ENCODE peak calls at places on chromosome 11, in five cellular contexts. I is HCT116, U is GM23248, B is PC-3, T is MM.1S. L is an unnamed sample. For H3K4me1, the result is how much of the 10 kb centered on the place peaks cover.

GRCh38 chr11:128420277-128420676 is 167.1 kb downstream of the ETS1 start:
- DNase-seq in I (no peak), U (peak), B (no peak), T (no peak), L (no peak)

GRCh38 chr11:126733685-126734084 is 266.9 kb downstream of the KIRREL3 start:
- DNase-seq in I (no peak), U (no peak), B (no peak), T (no peak), L (no peak)

GRCh38 chr11:63920870-63921417 is 4.0 kb upstream of the RCOR2 start:
- DNase-seq in I (no peak), U (no peak), B (no peak), T (peak), L (peak)

GRCh38 chr11:69292221-69292648 is 1.7 kb upstream of the MYEOV start:
- DNase-seq in I (no peak), U (peak), B (peak), T (peak), L (peak)

GRCh38 chr11:12175694-12176241 is 65.4 kb downstream of the MICAL2 start:
- DNase-seq in I (peak), U (peak), B (peak), T (peak), L (no peak)

GRCh38 chr11:130876100-130876499 is 40.2 kb downstream of the SNX19 start:
- DNase-seq in I (no peak), U (no peak), B (no peak), T (no peak), L (no peak)

GRCh38 chr11:44527476-44527875 is 38.0 kb upstream of the CD82 start:
- DNase-seq in I (no peak), U (peak), B (no peak), T (no peak), L (no peak)

GRCh38 chr11:111522426-111522825 is 7.8 kb downstream of the HOATZ start:
- DNase-seq in I (no peak), U (no peak), B (no peak), T (no peak), L (no peak)

GRCh38 chr11:5737091-5737490 is 843 bp downstream of the OR56B1 start:
- DNase-seq in I (no peak), U (peak), B (no peak), T (no peak), L (no peak)

GRCh38 chr11:35618497-35619029 is 303 bp downstream of the FJX1 start:
- DNase-seq in I (no peak), U (peak), B (peak), T (peak), L (peak)

GRCh38 chr11:15390857-15391256 is 276.1 kb downstream of the INSC start:
- DNase-seq in I (no peak), U (no peak), B (no peak), T (no peak), L (no peak)

GRCh38 chr11:78354741-78355705 is 62.6 kb downstream of the GAB2 start:
- DNase-seq in I (no peak), U (peak), B (no peak), T (no peak), L (peak)

GRCh38 chr11:73381589-73381988 is 5.4 kb downstream of the RELT start:
- DNase-seq in I (no peak), U (no peak), B (no peak), T (no peak), L (no peak)
- H3K4me1 ChIP-seq in I (under half), U (under half), B (under half), T (under half), L (under half)

GRCh38 chr11:2268911-2269600 is 1.3 kb downstream of the ASCL2 start:
- DNase-seq in I (no peak), U (peak), B (peak), T (no peak), L (peak)

GRCh38 chr11:2271077-2271326 is 614 bp upstream of the ASCL2 start:
- DNase-seq in I (no peak), U (no peak), B (no peak), T (no peak), L (peak)

GRCh38 chr11:2271327-2272240 is 1.2 kb upstream of the ASCL2 start:
- DNase-seq in I (no peak), U (no peak), B (no peak), T (no peak), L (no peak)

GRCh38 chr11:2269601-2270321 is 627 bp downstream of the ASCL2 start:
- DNase-seq in I (no peak), U (peak), B (peak), T (no peak), L (peak)

DNA sequence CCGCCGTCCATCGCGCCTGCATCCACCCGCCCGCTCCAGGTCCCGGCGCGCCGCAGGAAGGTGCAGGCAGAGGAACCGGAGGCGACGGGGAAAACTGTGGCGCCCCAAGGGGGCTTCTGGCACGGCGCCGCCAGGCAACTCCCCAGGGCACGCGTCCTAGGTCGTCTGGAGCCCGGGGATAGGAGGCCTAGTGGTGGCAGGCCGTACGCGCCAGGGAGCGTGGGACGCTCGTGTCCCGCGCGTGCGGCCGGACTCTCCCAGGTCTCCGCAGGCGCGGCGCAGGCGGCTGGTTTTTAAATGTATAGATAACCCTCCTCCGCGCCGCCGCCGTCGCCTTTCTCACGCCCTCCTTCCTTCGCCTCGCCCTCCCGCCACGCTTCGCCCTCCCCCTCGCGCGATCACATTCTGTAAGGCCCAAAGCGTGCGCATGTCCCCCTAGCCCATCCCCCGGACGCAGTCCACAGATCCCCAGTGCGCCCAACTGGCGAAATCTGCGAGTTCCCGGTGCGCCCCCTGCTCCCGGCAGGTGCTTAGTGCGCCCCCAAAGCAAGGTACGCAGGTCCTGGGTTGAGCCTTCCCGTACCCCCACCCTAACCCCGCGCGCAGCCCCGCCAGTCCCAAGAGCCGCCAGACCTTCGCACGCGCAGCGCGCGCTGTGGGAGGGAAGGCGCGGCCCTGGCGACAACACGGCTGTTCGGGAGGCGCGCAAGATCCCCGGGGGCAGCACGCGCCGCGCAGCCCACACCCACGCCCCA is at the start of gene ASCL2:
- DNase-seq in I (no peak), U (no peak), B (no peak), T (no peak), L (peak)
- TF ChIP-seq EZH2phosphoT487 in I (no peak), U (no peak), B (no peak), T (no peak), L (peak)

GRCh38 chr11:122672892-122673291 is 17.4 kb downstream of the UBASH3B start:
- DNase-seq in I (no peak), U (no peak), B (no peak), T (no peak), L (no peak)

GRCh38 chr11:122668562-122669090 is 13.1 kb downstream of the UBASH3B start:
- DNase-seq in I (peak), U (peak), B (peak), T (no peak), L (no peak)

GRCh38 chr11:122666743-122667142 is 11.2 kb downstream of the UBASH3B start:
- DNase-seq in I (no peak), U (no peak), B (no peak), T (no peak), L (no peak)

GRCh38 chr11:122671270-122671906 is 15.9 kb downstream of the UBASH3B start:
- DNase-seq in I (no peak), U (no peak), B (no peak), T (no peak), L (no peak)

DNA sequence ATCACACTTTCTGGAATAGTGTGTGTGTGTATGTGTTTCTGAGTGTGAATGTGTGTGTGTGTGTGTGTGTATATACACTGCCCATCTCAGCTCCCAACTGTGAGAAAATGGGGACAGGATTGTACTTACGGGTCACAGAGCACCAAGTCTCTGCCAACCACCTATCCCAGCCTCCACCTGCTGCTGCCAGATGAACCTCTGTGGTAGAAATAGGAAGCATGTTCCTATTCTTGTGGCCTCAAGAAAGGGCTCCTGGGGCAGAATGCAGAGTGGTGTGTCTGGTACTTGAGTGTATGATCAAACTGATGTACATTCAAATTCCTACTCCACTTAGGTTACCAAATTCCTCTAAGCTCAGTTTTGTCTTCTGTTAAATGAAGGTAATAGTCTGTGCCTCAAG is 14.6 kb downstream of the UBASH3B start:
- DNase-seq in I (no peak), U (no peak), B (no peak), T (no peak), L (no peak)
- H3K4me1 ChIP-seq in I (under half), U (under half), B (under half), T (under half), L (under half)

DNA sequence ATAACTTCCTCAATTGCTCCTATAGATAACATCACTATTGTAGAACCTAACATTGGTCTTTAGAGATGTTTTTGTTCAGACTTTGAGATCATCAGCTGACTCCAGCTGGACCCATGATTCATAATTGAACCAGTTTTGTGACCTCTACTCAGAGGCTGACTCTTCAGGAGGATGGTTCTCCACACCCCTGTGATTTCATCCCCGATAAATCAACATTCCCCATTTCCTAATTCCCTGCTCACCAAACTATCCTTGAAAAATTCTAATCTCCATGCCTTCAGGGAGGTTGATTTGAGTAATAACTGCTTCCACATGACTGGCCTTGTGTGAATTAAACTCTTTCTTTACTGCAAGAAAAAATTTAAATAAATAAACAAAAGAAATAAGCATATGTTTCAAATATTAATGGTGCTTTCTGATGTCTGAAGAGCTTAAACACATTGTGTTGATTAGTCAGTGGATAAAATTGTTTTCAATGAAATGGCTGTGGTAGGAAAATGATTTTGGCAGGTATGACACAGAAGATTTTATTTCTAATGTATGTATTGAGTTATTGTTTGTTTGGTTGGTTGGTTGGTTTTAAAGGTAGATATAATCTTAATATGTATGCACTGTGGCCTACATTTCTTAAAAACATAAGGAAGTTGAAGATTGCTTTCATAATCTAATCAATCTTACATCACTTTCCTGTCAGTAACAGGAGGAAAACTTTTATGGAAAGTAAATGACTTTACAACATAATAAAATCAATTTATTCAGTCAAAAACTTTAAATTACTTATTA is 427.9 kb upstream of the CCDC179 start:
- DNase-seq in I (no peak), U (peak), B (peak), T (no peak), L (no peak)
- TF ChIP-seq EZH2phosphoT487 in I (no peak), U (no peak), B (no peak), T (no peak), L (no peak)

GRCh38 chr11:118883368-118884071 is at the start of gene CXCR5:
- DNase-seq in I (no peak), U (no peak), B (no peak), T (no peak), L (no peak)

GRCh38 chr11:118884613-118885274 is 1.1 kb downstream of the CXCR5 start:
- DNase-seq in I (no peak), U (no peak), B (no peak), T (no peak), L (no peak)

GRCh38 chr11:118886681-118887111 is 3.0 kb downstream of the CXCR5 start:
- DNase-seq in I (no peak), U (no peak), B (no peak), T (no peak), L (no peak)

GRCh38 chr11:118885831-118886571 is 2.3 kb downstream of the CXCR5 start:
- DNase-seq in I (no peak), U (no peak), B (no peak), T (no peak), L (no peak)

GRCh38 chr11:118885319-118885718 is 1.6 kb downstream of the CXCR5 start:
- DNase-seq in I (no peak), U (no peak), B (no peak), T (no peak), L (no peak)
- H3K4me1 ChIP-seq in I (under half), U (under half), B (under half), T (under half), L (under half)

GRCh38 chr11:68031136-68031459 is 617 bp downstream of the NDUFS8 start:
- DNase-seq in I (no peak), U (peak), B (no peak), T (no peak), L (no peak)
- TF ChIP-seq EZH2phosphoT487 in I (no peak), U (no peak), B (no peak), T (no peak), L (no peak)

DNA sequence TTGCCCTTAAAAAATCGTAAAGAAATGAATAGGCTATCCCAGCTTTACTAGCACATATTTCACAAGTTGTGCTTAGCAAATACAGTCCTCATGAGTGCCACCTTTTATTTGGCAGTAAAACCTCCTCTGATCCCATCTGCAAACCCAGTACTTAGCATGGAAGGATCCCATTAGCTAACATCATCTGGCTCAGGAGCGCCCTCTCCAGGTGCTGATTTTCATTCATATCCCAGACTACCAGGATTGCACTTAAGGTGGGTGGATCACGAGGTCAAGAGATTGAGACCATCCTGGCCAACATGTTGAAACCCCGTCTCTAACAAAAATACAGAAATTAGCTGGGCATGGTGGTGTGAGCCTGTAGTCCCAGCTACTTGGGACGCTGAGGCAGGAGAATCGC is 76.1 kb upstream of the PAX6 start:
- DNase-seq in I (peak), U (no peak), B (peak), T (no peak), L (peak)
- H3K4me1 ChIP-seq in I (under half), U (under half), B (under half), T (under half), L (under half)

DNA sequence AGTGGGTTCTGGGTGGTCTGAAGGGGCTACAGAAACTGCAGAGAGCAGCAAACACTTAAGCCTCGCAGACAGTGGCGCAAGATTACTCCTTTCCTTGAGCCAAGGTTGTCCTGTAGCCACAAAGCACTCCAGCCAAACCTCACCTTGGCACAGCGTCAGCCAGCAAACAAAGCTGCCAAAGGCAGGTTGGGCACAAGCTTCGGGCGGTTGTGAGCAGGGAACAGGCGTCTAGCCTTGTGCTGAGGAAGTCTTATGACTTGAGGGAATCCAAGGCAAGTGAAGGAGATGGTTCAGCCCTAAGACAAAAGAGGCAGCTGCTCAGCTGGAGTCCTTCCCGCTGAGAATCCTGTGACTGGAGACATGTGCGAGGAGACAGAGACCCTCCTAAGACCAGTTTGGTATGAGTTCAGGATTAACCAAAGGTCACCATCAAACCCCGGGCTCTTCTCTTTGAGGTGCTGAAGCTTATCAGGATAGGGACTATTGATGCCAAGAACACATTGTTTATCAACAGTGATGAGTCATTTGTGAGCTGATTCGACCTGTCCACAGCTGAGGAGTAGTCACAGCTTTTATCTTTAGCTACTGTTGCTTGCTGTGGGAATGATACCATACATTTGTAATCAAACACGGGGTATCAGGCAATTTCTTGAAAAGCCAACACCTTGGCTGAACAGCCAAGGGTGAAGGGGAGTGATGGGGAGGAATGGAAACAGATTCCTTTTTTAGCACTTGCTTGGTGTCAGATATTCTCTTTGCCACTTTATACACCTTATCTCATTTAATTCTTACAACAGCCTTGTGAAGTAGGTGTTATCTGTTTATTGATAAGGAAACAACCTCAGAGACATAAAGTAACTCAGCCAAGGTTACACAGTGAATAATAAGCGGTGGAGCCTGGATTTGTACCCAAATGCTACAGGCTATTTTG is 4.6 kb downstream of the ADM start:
- DNase-seq in I (peak), U (peak), B (peak), T (peak), L (no peak)
- TF ChIP-seq EZH2phosphoT487 in I (no peak), U (no peak), B (no peak), T (no peak), L (no peak)